ENCODE peak calls at places on chromosomes 11 and 22, in seven cellular contexts. F is GM13976, N is HCT116, T is heart left ventricle, D is WERI-Rb-1, K is choroid plexus epithelial cell, E is endothelial cell of umbilical vein. R is an unnamed sample.

GRCh38 chr11:12731841-12732336 is 57.7 kb downstream of the TEAD1 start:
- DNase-seq in F (no peak), N (peak), T (no peak), D (no peak), K (no peak), E (no peak), R (no peak)

GRCh38 chr11:85809881-85810280 is 1.1 kb downstream of the SYTL2 start:
- DNase-seq in F (no peak), N (no peak), T (no peak), D (peak), K (no peak), E (peak), R (peak)

GRCh38 chr11:130562549-130562948 is 114.1 kb downstream of the ADAMTS15 start:
- DNase-seq in F (no peak), N (no peak), T (no peak), D (no peak), K (no peak), E (no peak), R (no peak)

GRCh38 chr22:29603358-29604191 is at the start of gene NF2:
- DNase-seq in F (peak), N (peak), T (peak), D (peak), K (peak), E (peak), R (peak)

GRCh38 chr11:8258289-8258688 is 5.4 kb downstream of the LMO1 start:
- DNase-seq in F (no peak), N (no peak), T (peak), D (no peak), K (no peak), E (no peak), R (no peak)

GRCh38 chr22:44895296-44896055 is 114.3 kb downstream of the PHF21B start:
- DNase-seq in F (peak), N (no peak), T (no peak), D (no peak), K (no peak), E (no peak), R (no peak)

GRCh38 chr22:49885281-49885680 is 31.6 kb downstream of the ZBED4 start:
- DNase-seq in F (no peak), N (no peak), T (no peak), D (no peak), K (no peak), E (no peak), R (no peak)

GRCh38 chr22:49613108-49613507 is 214.6 kb downstream of the BRD1 start:
- DNase-seq in F (no peak), N (no peak), T (no peak), D (no peak), K (no peak), E (no peak), R (no peak)

GRCh38 chr22:23833911-23834317 is 4.9 kb downstream of the DERL3 start:
- DNase-seq in F (no peak), N (no peak), T (peak), D (no peak), K (no peak), E (no peak), R (no peak)

GRCh38 chr11:111555255-111555654 is 14.7 kb downstream of the LAYN start:
- DNase-seq in F (no peak), N (no peak), T (no peak), D (no peak), K (peak), E (no peak), R (no peak)

GRCh38 chr11:2728663-2729332 is 29.0 kb upstream of the KCNQ1OT1 start:
- DNase-seq in F (no peak), N (no peak), T (no peak), D (no peak), K (no peak), E (no peak), R (no peak)

GRCh38 chr22:41288245-41288946 is 2.4 kb upstream of the RANGAP1 start:
- DNase-seq in F (no peak), N (peak), T (no peak), D (no peak), K (peak), E (peak), R (no peak)

DNA sequence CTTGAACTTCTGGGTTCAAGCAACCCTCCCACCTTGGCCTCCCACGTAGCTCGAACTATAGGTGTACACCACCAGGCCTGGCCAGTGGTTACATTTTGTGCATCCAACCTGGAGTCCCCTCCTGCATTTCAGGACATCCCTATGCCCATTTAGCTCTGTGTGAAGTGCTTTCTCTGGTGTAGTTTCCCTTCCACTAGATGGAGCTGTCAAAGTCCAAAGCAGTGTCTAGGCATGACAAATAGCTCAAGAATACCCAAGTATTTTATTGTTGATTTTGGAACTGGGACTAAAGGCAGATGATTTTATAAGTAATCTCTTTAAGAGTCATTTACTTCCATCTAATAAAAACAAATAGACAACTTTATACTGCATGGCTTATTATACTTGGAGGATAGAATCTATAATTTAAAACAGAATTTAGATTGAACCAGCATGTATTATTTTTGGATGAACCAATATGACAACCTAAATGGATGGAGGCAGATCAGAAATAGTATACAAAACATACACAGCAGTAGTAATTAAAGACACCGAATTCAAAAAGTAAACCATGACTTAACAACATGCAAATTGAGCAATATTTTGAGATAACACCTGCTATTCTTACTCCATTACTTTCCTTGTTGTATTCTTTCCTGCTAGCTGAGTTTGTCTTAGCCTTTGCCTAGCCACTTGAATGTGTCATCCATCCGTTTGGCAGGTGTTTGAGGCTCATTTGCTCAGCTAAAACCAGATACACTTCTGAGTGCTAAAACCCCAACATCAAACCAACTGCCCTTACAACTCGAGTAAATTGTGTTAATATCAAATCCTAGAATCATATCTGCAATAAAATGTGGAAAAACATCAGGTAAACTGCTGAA is 37.7 kb downstream of the EIF4ENIF1 start:
- DNase-seq in F (peak), N (peak), T (no peak), D (peak), K (peak), E (peak), R (no peak)
- TF ChIP-seq CTCF in F (peak), N (peak), T (no peak), D (peak), K (peak), E (peak), R (peak)

GRCh38 chr11:83801799-83802198 is 515.6 kb upstream of the CCDC90B start:
- DNase-seq in F (no peak), N (no peak), T (no peak), D (no peak), K (no peak), E (no peak), R (no peak)
- TF ChIP-seq CTCF in F (no peak), N (peak), T (no peak), D (no peak), K (peak), E (peak), R (no peak)

GRCh38 chr22:39292002-39292401 is 27.4 kb downstream of the RPL3 start:
- DNase-seq in F (no peak), N (no peak), T (no peak), D (no peak), K (no peak), E (no peak), R (no peak)

GRCh38 chr22:39290724-39291161 is 28.7 kb downstream of the RPL3 start:
- DNase-seq in F (no peak), N (no peak), T (peak), D (no peak), K (peak), E (peak), R (no peak)

GRCh38 chr22:39290248-39290720 is 29.1 kb downstream of the RPL3 start:
- DNase-seq in F (no peak), N (peak), T (no peak), D (no peak), K (no peak), E (no peak), R (no peak)

GRCh38 chr22:39292561-39293074 is 26.8 kb downstream of the RPL3 start:
- DNase-seq in F (no peak), N (peak), T (peak), D (peak), K (peak), E (peak), R (no peak)

GRCh38 chr22:39291501-39291900 is 27.9 kb downstream of the RPL3 start:
- DNase-seq in F (no peak), N (no peak), T (no peak), D (no peak), K (no peak), E (no peak), R (no peak)
- TF ChIP-seq CTCF in F (no peak), N (peak), T (no peak), D (peak), K (peak), E (peak), R (no peak)

DNA sequence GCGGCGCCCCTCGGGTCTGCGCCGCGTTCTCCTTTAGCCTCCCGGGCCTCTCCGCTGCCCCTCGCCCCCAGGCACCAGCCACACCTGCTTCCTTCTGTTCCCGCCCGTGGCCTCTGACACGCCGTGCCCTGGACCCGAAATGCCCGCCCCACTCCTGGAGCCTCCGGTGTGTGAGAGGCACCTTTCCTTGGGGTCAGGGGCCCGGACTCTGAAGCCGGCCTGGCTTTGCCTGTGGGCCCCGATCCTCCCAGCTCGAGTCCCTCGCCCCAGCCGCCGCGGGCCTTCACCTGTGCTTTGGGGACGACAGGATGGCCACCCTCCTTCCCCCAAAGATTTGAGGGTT is 661 bp upstream of the CDPF1 start:
- DNase-seq in F (no peak), N (no peak), T (no peak), D (peak), K (no peak), E (no peak), R (peak)
- TF ChIP-seq CTCF in F (no peak), N (no peak), T (no peak), D (no peak), K (no peak), E (no peak), R (no peak)

GRCh38 chr11:116225236-116225635 is 547.6 kb downstream of the BUD13 start:
- DNase-seq in F (no peak), N (no peak), T (no peak), D (no peak), K (no peak), E (no peak), R (no peak)
- TF ChIP-seq CTCF in F (no peak), N (no peak), T (no peak), D (no peak), K (no peak), E (no peak), R (no peak)

DNA sequence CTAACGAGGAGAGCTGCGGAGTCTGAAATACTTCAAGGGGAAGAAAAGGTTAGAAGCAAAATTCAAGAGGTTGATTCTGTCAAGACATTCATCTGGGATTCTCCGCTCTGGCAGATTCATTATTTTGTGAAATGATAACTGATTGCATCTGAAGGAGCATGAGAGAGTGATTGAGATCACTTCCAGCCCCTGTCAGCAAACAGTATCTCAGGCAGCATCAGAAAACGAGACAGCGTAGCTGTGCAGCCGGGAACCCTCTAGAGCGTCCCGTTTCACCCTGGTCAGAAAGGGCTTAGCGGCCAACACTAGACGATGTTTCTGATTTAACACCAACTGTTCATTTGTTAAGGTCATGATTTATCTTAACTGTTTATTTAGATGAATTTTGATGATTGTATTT is 279.4 kb upstream of the B3GAT1 start:
- DNase-seq in F (no peak), N (no peak), T (no peak), D (no peak), K (no peak), E (no peak), R (no peak)
- TF ChIP-seq CTCF in F (no peak), N (no peak), T (no peak), D (no peak), K (no peak), E (no peak), R (no peak)

GRCh38 chr22:21867528-21868266 is at the start of gene MAPK1:
- DNase-seq in F (peak), N (peak), T (peak), D (peak), K (peak), E (peak), R (peak)
- TF ChIP-seq CTCF in F (no peak), N (peak), T (peak), D (peak), K (peak), E (peak), R (no peak)

DNA sequence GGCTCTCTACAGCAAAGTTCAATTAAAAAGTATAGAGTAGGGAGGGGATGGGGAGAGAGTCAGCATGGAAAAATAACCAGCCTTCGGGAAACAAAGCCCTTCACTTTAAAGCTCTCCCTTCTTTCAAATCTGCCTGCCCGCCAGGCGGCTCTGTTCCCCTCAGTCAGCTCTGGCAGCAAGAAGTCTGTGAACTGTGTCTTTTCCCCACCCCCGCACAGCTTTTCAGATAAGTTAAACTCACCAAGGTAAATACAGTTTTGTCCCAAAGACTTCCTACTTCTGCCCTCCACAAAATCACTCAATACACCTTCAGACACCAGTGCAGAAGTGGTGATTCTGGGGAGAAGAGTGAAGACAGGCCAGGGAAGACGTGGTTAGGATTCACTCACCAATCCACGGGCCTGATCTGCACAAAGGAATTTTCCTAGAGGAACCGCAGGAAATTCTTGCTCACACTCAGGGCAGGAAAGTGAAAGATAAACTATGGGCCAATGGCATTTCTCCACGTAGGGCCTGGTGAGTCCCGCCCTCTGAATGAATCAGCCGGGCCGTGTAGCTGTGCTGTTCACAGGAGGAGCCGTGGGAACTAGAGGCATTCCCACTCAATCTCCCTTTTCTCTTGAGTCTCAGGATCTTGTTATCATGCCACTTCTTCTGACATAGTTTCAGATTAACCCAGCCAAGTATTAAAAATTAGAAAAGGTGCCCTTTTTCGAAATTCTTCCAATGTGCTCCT is at the start of gene TRIM5:
- DNase-seq in F (peak), N (peak), T (peak), D (no peak), K (peak), E (peak), R (peak)
- TF ChIP-seq CTCF in F (peak), N (peak), T (peak), D (peak), K (peak), E (peak), R (peak)

R was measured in activated CD8-positive, alpha-beta T cell treated with anti-CD3 and anti-CD28 coated beads for 36 hours.